ENCODE peak calls at places on chromosomes 5 and 9, in eight cellular contexts. One of them, this sample, is unnamed. For H3K27me3, the result is how much of the 10 kb centered on the place peaks cover.

GRCh38 chr9:81777514-81777913 is 88.2 kb upstream of the TLE1 start:
- DNase-seq in neural progenitor cell: no peak
- DNase-seq in gastrocnemius medialis: no peak
- DNase-seq in tibial artery: no peak
- DNase-seq in upper lobe of right lung: no peak
- DNase-seq in prostate gland: no peak
- DNase-seq in endodermal cell: no peak
- DNase-seq in PC-3: no peak
- DNase-seq in this sample: no peak

GRCh38 chr9:91395106-91395552 is 28.5 kb downstream of the NFIL3 start:
- DNase-seq in gastrocnemius medialis: no peak
- DNase-seq in neural progenitor cell: no peak
- DNase-seq in upper lobe of right lung: no peak
- DNase-seq in PC-3: peak
- DNase-seq in tibial artery: no peak
- DNase-seq in endodermal cell: no peak
- DNase-seq in prostate gland: no peak
- DNase-seq in this sample: no peak

GRCh38 chr5:74042559-74043357 is 416.8 kb downstream of the ARHGEF28 start:
- DNase-seq in prostate gland: no peak
- DNase-seq in neural progenitor cell: no peak
- DNase-seq in endodermal cell: no peak
- DNase-seq in upper lobe of right lung: no peak
- DNase-seq in gastrocnemius medialis: no peak
- DNase-seq in PC-3: peak
- DNase-seq in tibial artery: no peak
- DNase-seq in this sample: no peak

GRCh38 chr5:10635257-10635860 is 71.5 kb downstream of the ANKRD33B start:
- DNase-seq in PC-3: peak
- DNase-seq in upper lobe of right lung: no peak
- DNase-seq in prostate gland: no peak
- DNase-seq in tibial artery: no peak
- DNase-seq in neural progenitor cell: no peak
- DNase-seq in gastrocnemius medialis: no peak
- DNase-seq in endodermal cell: peak
- DNase-seq in this sample: no peak

GRCh38 chr9:5622019-5622418 is 6.9 kb upstream of the RIC1 start:
- DNase-seq in upper lobe of right lung: no peak
- DNase-seq in endodermal cell: no peak
- DNase-seq in tibial artery: no peak
- DNase-seq in neural progenitor cell: no peak
- DNase-seq in PC-3: peak
- DNase-seq in gastrocnemius medialis: no peak
- DNase-seq in prostate gland: no peak
- DNase-seq in this sample: no peak

GRCh38 chr5:10699987-10700386 is 61.0 kb downstream of the DAP start:
- DNase-seq in prostate gland: no peak
- DNase-seq in tibial artery: no peak
- DNase-seq in PC-3: no peak
- DNase-seq in endodermal cell: no peak
- DNase-seq in gastrocnemius medialis: no peak
- DNase-seq in upper lobe of right lung: no peak
- DNase-seq in neural progenitor cell: no peak
- DNase-seq in this sample: no peak

GRCh38 chr5:82613886-82614285 is 335.7 kb upstream of the RPS23 start:
- DNase-seq in prostate gland: no peak
- DNase-seq in PC-3: no peak
- DNase-seq in tibial artery: no peak
- DNase-seq in endodermal cell: no peak
- DNase-seq in neural progenitor cell: no peak
- DNase-seq in gastrocnemius medialis: no peak
- DNase-seq in upper lobe of right lung: no peak
- DNase-seq in this sample: no peak

GRCh38 chr5:62386824-62387223 is 16.9 kb downstream of the DIMT1 start:
- DNase-seq in gastrocnemius medialis: no peak
- DNase-seq in prostate gland: no peak
- DNase-seq in PC-3: no peak
- DNase-seq in neural progenitor cell: no peak
- DNase-seq in endodermal cell: no peak
- DNase-seq in upper lobe of right lung: no peak
- DNase-seq in tibial artery: no peak
- DNase-seq in this sample: no peak

GRCh38 chr5:76547891-76548524 is 75.2 kb downstream of the F2RL2 start:
- DNase-seq in gastrocnemius medialis: no peak
- DNase-seq in neural progenitor cell: no peak
- DNase-seq in prostate gland: no peak
- DNase-seq in upper lobe of right lung: no peak
- DNase-seq in tibial artery: no peak
- DNase-seq in PC-3: no peak
- DNase-seq in endodermal cell: no peak
- DNase-seq in this sample: no peak

GRCh38 chr5:96243203-96243602 is 189.8 kb downstream of the PCSK1 start:
- DNase-seq in gastrocnemius medialis: no peak
- DNase-seq in PC-3: no peak
- DNase-seq in endodermal cell: no peak
- DNase-seq in tibial artery: no peak
- DNase-seq in neural progenitor cell: no peak
- DNase-seq in upper lobe of right lung: no peak
- DNase-seq in prostate gland: no peak
- DNase-seq in this sample: no peak

GRCh38 chr9:27701664-27702063 is 128.4 kb upstream of the C9orf72 start:
- DNase-seq in neural progenitor cell: no peak
- DNase-seq in tibial artery: peak
- DNase-seq in endodermal cell: no peak
- DNase-seq in prostate gland: no peak
- DNase-seq in upper lobe of right lung: no peak
- DNase-seq in gastrocnemius medialis: peak
- DNase-seq in PC-3: peak
- DNase-seq in this sample: peak

GRCh38 chr9:87675906-87676515 is 49.9 kb upstream of the CTSL start:
- DNase-seq in gastrocnemius medialis: no peak
- DNase-seq in endodermal cell: no peak
- DNase-seq in neural progenitor cell: no peak
- DNase-seq in prostate gland: no peak
- DNase-seq in PC-3: no peak
- DNase-seq in upper lobe of right lung: no peak
- DNase-seq in tibial artery: no peak
- DNase-seq in this sample: no peak

GRCh38 chr5:103840600-103840999 is 278.0 kb upstream of the NUDT12 start:
- DNase-seq in upper lobe of right lung: no peak
- DNase-seq in prostate gland: no peak
- DNase-seq in tibial artery: no peak
- DNase-seq in neural progenitor cell: no peak
- DNase-seq in PC-3: no peak
- DNase-seq in gastrocnemius medialis: no peak
- DNase-seq in endodermal cell: no peak
- DNase-seq in this sample: no peak

GRCh38 chr9:20570756-20571155 is 51.5 kb downstream of the MLLT3 start:
- DNase-seq in upper lobe of right lung: no peak
- DNase-seq in endodermal cell: no peak
- DNase-seq in neural progenitor cell: no peak
- DNase-seq in tibial artery: no peak
- DNase-seq in prostate gland: no peak
- DNase-seq in gastrocnemius medialis: no peak
- DNase-seq in PC-3: peak
- DNase-seq in this sample: no peak

GRCh38 chr9:126160854-126161329 is 165.7 kb upstream of the MVB12B start:
- DNase-seq in upper lobe of right lung: peak
- DNase-seq in endodermal cell: no peak
- DNase-seq in neural progenitor cell: no peak
- DNase-seq in tibial artery: no peak
- DNase-seq in PC-3: no peak
- DNase-seq in prostate gland: no peak
- DNase-seq in gastrocnemius medialis: no peak
- DNase-seq in this sample: no peak

GRCh38 chr5:39691993-39692392 is 267.2 kb upstream of the DAB2 start:
- DNase-seq in upper lobe of right lung: no peak
- DNase-seq in neural progenitor cell: no peak
- DNase-seq in endodermal cell: no peak
- DNase-seq in gastrocnemius medialis: no peak
- DNase-seq in prostate gland: no peak
- DNase-seq in tibial artery: no peak
- DNase-seq in PC-3: peak
- DNase-seq in this sample: no peak

GRCh38 chr5:181215997-181216982 is 6.8 kb upstream of the TRIM41 start:
- DNase-seq in tibial artery: no peak
- DNase-seq in PC-3: peak
- DNase-seq in upper lobe of right lung: no peak
- DNase-seq in prostate gland: no peak
- DNase-seq in endodermal cell: no peak
- DNase-seq in gastrocnemius medialis: no peak
- DNase-seq in neural progenitor cell: no peak
- DNase-seq in this sample: no peak

GRCh38 chr5:99033014-99033931 is 104.5 kb upstream of the CHD1 start:
- DNase-seq in endodermal cell: no peak
- DNase-seq in gastrocnemius medialis: no peak
- DNase-seq in PC-3: peak
- DNase-seq in upper lobe of right lung: no peak
- DNase-seq in prostate gland: no peak
- DNase-seq in neural progenitor cell: no peak
- DNase-seq in tibial artery: no peak
- DNase-seq in this sample: no peak

GRCh38 chr9:36949470-36949869 is 84.6 kb downstream of the PAX5 start:
- DNase-seq in upper lobe of right lung: peak
- DNase-seq in prostate gland: no peak
- DNase-seq in endodermal cell: peak
- DNase-seq in tibial artery: no peak
- DNase-seq in gastrocnemius medialis: no peak
- DNase-seq in PC-3: no peak
- DNase-seq in neural progenitor cell: no peak
- DNase-seq in this sample: no peak

GRCh38 chr9:16138561-16138960 is 585.7 kb downstream of the CCDC171 start:
- DNase-seq in prostate gland: no peak
- DNase-seq in gastrocnemius medialis: no peak
- DNase-seq in tibial artery: no peak
- DNase-seq in neural progenitor cell: no peak
- DNase-seq in upper lobe of right lung: no peak
- DNase-seq in PC-3: no peak
- DNase-seq in endodermal cell: no peak
- DNase-seq in this sample: no peak
- H3K4me3 ChIP-seq in prostate gland: no peak
- H3K4me3 ChIP-seq in gastrocnemius medialis: no peak
- H3K4me3 ChIP-seq in tibial artery: no peak
- H3K4me3 ChIP-seq in neural progenitor cell: no peak
- H3K4me3 ChIP-seq in upper lobe of right lung: no peak
- H3K4me3 ChIP-seq in PC-3: no peak
- H3K4me3 ChIP-seq in endodermal cell: no peak
- H3K4me3 ChIP-seq in this sample: no peak

DNA sequence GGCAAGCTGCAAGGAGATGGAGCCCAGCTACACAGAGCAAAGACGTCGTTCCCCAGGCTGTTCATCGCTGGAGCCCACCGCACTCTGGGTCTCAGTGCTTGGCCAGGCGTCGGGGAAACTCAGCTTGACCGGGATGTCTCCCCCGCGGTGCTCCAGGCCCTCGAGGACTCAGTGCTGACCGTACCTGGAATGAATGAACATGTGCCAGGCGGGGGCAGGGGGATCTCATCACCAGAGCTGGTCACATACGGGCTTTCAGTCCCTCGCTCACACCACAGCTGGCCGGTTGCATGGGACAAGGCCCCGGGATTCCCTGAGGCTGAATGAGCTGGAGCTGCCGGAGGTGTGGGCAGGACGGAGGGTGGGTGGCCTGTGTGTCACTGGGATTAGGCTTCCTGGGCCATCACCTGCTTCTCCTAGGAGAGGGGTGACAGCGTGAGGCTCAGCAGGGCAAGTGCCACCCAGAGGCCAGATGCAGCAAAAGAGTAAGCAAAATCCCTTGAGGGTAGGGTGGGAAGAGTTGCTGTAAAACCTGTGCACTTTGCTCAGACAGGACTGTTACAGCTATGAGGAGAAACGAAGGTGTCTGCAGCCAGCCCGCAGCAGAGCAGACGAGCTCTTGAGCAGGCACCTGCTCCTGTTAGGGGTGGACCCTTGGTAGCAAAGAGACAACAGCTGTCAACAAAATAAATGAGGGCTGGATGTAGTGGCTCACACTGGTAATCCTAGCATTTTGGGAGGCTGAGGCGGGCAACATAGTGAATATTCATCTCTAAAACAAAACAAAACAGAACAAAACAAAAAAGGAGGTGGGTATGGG is 70.7 kb upstream of the RAPGEF1 start:
- DNase-seq in neural progenitor cell: no peak
- DNase-seq in prostate gland: no peak
- DNase-seq in PC-3: peak
- DNase-seq in gastrocnemius medialis: no peak
- DNase-seq in tibial artery: no peak
- DNase-seq in endodermal cell: peak
- DNase-seq in upper lobe of right lung: no peak
- DNase-seq in this sample: no peak
- TF ChIP-seq CTCF in neural progenitor cell: no peak
- TF ChIP-seq CTCF in prostate gland: no peak
- TF ChIP-seq CTCF in PC-3: peak
- TF ChIP-seq CTCF in gastrocnemius medialis: no peak
- TF ChIP-seq CTCF in tibial artery: no peak
- TF ChIP-seq CTCF in endodermal cell: peak
- TF ChIP-seq CTCF in upper lobe of right lung: no peak
- TF ChIP-seq CTCF in this sample: no peak

DNA sequence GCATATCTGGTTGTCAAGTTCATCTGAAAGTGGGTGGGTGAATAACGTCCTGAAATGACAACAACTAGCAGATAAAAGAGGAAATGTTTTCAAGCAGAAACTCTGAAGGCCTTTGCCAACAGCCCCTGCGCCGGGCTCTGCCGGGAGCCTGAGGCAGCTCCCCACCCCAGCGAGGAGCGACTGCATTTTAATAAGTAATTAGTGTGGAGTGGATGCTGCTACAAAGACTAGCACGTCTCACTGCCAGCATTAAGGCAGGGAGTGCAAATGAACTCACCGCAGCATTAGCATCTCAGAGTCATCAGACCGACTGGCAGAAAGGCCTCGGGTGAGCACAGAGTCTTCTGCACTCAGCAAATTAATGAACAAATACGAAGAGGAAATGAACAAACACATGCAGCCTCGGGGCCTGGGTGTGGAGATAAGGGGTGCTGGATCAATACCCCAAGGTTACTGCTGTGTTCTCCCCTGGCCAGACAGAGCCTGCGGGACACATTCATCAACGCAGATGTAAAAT is 63.8 kb downstream of the VAV2 start:
- DNase-seq in tibial artery: no peak
- DNase-seq in endodermal cell: no peak
- DNase-seq in upper lobe of right lung: no peak
- DNase-seq in prostate gland: no peak
- DNase-seq in neural progenitor cell: no peak
- DNase-seq in gastrocnemius medialis: no peak
- DNase-seq in PC-3: no peak
- DNase-seq in this sample: no peak
- H3K27me3 ChIP-seq in tibial artery: under half
- H3K27me3 ChIP-seq in endodermal cell: under half
- H3K27me3 ChIP-seq in upper lobe of right lung: under half
- H3K27me3 ChIP-seq in prostate gland: under half
- H3K27me3 ChIP-seq in neural progenitor cell: under half
- H3K27me3 ChIP-seq in gastrocnemius medialis: under half
- H3K27me3 ChIP-seq in PC-3: under half
- H3K27me3 ChIP-seq in this sample: under half

DNA sequence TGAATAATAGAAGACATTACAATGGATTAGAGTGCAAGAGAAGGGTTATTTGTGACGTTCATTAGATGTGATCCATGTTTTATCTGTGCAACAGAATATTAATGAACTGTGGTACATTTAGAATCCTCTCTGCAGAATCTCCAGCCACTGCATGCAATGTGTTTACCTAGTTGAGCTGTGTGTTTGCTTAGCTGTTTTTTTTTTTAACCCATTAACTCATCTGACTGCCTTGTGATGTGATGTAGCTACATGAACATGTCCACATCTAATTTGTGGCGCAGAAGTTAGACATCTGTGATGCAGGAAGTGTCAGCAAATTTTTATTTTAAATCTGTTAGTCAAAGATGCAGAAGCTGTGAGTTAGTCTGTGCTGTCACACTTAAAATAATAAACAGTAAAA is 236.9 kb downstream of the CD180 start:
- DNase-seq in prostate gland: no peak
- DNase-seq in upper lobe of right lung: no peak
- DNase-seq in tibial artery: no peak
- DNase-seq in endodermal cell: no peak
- DNase-seq in PC-3: peak
- DNase-seq in neural progenitor cell: no peak
- DNase-seq in gastrocnemius medialis: no peak
- DNase-seq in this sample: no peak
- H3K4me3 ChIP-seq in prostate gland: peak
- H3K4me3 ChIP-seq in upper lobe of right lung: peak
- H3K4me3 ChIP-seq in tibial artery: peak
- H3K4me3 ChIP-seq in endodermal cell: peak
- H3K4me3 ChIP-seq in PC-3: peak
- H3K4me3 ChIP-seq in neural progenitor cell: no peak
- H3K4me3 ChIP-seq in gastrocnemius medialis: no peak
- H3K4me3 ChIP-seq in this sample: peak